ENCODE peak calls at places on chromosomes 3 and 15, in six cellular contexts. One of them, this sample, is unnamed.

GRCh38 chr3:133792171-133792763 is 13.3 kb upstream of the SRPRB start:
- DNase-seq in IMR-90: peak; percentile 5
- DNase-seq in breast epithelium: no peak
- DNase-seq in WERI-Rb-1: no peak
- DNase-seq in uterus: no peak
- DNase-seq in fibroblast of lung: peak; percentile 6
- DNase-seq in this sample: no peak

GRCh38 chr3:102896851-102897621 is 462.2 kb downstream of the ZPLD1 start:
- DNase-seq in IMR-90: no peak
- DNase-seq in fibroblast of lung: peak; percentile 23
- DNase-seq in uterus: no peak
- DNase-seq in breast epithelium: no peak
- DNase-seq in WERI-Rb-1: no peak
- DNase-seq in this sample: no peak

GRCh38 chr3:32321095-32321835 is 70.4 kb upstream of the CMTM7 start:
- DNase-seq in fibroblast of lung: no peak
- DNase-seq in breast epithelium: no peak
- DNase-seq in uterus: no peak
- DNase-seq in IMR-90: no peak
- DNase-seq in WERI-Rb-1: no peak
- DNase-seq in this sample: no peak

GRCh38 chr15:59292393-59292792 is 80.3 kb downstream of the MYO1E start:
- DNase-seq in IMR-90: peak; percentile 51
- DNase-seq in fibroblast of lung: peak; percentile 78
- DNase-seq in WERI-Rb-1: no peak
- DNase-seq in breast epithelium: no peak
- DNase-seq in uterus: no peak
- DNase-seq in this sample: no peak

GRCh38 chr3:132290833-132291232 is 26.4 kb upstream of the ACP3 start:
- DNase-seq in WERI-Rb-1: no peak
- DNase-seq in IMR-90: peak; percentile 17
- DNase-seq in breast epithelium: no peak
- DNase-seq in fibroblast of lung: peak; percentile 47
- DNase-seq in uterus: no peak
- DNase-seq in this sample: no peak

GRCh38 chr3:102113421-102114041 is 264.2 kb downstream of the NFKBIZ start:
- DNase-seq in IMR-90: peak; percentile 54
- DNase-seq in uterus: peak; percentile 60
- DNase-seq in fibroblast of lung: no peak
- DNase-seq in breast epithelium: no peak
- DNase-seq in WERI-Rb-1: no peak
- DNase-seq in this sample: no peak

GRCh38 chr3:170467007-170467406 is 48.3 kb downstream of the CLDN11 start:
- DNase-seq in uterus: no peak
- DNase-seq in WERI-Rb-1: no peak
- DNase-seq in fibroblast of lung: no peak
- DNase-seq in IMR-90: no peak
- DNase-seq in breast epithelium: no peak
- DNase-seq in this sample: no peak

GRCh38 chr15:78242128-78242527 is 7.8 kb upstream of the ACSBG1 start:
- DNase-seq in WERI-Rb-1: peak; percentile 46
- DNase-seq in fibroblast of lung: no peak
- DNase-seq in uterus: no peak
- DNase-seq in breast epithelium: peak; percentile 5
- DNase-seq in IMR-90: no peak
- DNase-seq in this sample: no peak

GRCh38 chr3:196778755-196779154 is 39.1 kb downstream of the PAK2 start:
- DNase-seq in fibroblast of lung: peak; percentile 95
- DNase-seq in uterus: no peak
- DNase-seq in IMR-90: peak; percentile 74
- DNase-seq in WERI-Rb-1: no peak
- DNase-seq in breast epithelium: no peak
- DNase-seq in this sample: no peak

GRCh38 chr15:85763157-85763556 is 31.6 kb downstream of the KLHL25 start:
- DNase-seq in breast epithelium: no peak
- DNase-seq in WERI-Rb-1: no peak
- DNase-seq in uterus: no peak
- DNase-seq in fibroblast of lung: no peak
- DNase-seq in IMR-90: no peak
- DNase-seq in this sample: no peak

GRCh38 chr3:53846134-53846850 is at the start of the genes CHDH and IL17RB:
- DNase-seq in breast epithelium: peak; percentile 87
- DNase-seq in fibroblast of lung: peak; percentile 11
- DNase-seq in uterus: peak; percentile 51
- DNase-seq in IMR-90: no peak
- DNase-seq in WERI-Rb-1: peak; percentile 63
- DNase-seq in this sample: no peak

GRCh38 chr3:41103200-41103599 is 96.1 kb upstream of the CTNNB1 start:
- DNase-seq in breast epithelium: no peak
- DNase-seq in fibroblast of lung: no peak
- DNase-seq in WERI-Rb-1: no peak
- DNase-seq in IMR-90: no peak
- DNase-seq in uterus: no peak
- DNase-seq in this sample: no peak

GRCh38 chr3:82875401-82875800 is 1114.0 kb upstream of the GBE1 start:
- DNase-seq in IMR-90: no peak
- DNase-seq in fibroblast of lung: peak; percentile 9
- DNase-seq in uterus: no peak
- DNase-seq in breast epithelium: no peak
- DNase-seq in WERI-Rb-1: no peak
- DNase-seq in this sample: no peak

GRCh38 chr3:126083913-126084514 is at the start of gene SLC41A3:
- DNase-seq in fibroblast of lung: peak; percentile 76
- DNase-seq in breast epithelium: peak; percentile 86
- DNase-seq in IMR-90: peak; percentile 65
- DNase-seq in WERI-Rb-1: peak; percentile 94
- DNase-seq in uterus: peak; percentile 87
- DNase-seq in this sample: peak; percentile 76

GRCh38 chr3:67202053-67202452 is 203.9 kb downstream of the KBTBD8 start:
- DNase-seq in uterus: no peak
- DNase-seq in breast epithelium: no peak
- DNase-seq in WERI-Rb-1: no peak
- DNase-seq in IMR-90: no peak
- DNase-seq in fibroblast of lung: no peak
- DNase-seq in this sample: no peak

GRCh38 chr3:58173670-58174472 is 36.9 kb downstream of the DNASE1L3 start:
- DNase-seq in breast epithelium: peak; percentile 74
- DNase-seq in WERI-Rb-1: peak; percentile 76
- DNase-seq in uterus: peak; percentile 58
- DNase-seq in IMR-90: no peak
- DNase-seq in fibroblast of lung: no peak
- DNase-seq in this sample: no peak

GRCh38 chr3:187293977-187294376 is 2.4 kb upstream of the MASP1 start:
- DNase-seq in WERI-Rb-1: no peak
- DNase-seq in IMR-90: no peak
- DNase-seq in fibroblast of lung: no peak
- DNase-seq in breast epithelium: no peak
- DNase-seq in uterus: no peak
- DNase-seq in this sample: no peak

GRCh38 chr3:111924283-111924682 is 54.5 kb upstream of the ABHD10 start:
- DNase-seq in breast epithelium: peak; percentile 53
- DNase-seq in fibroblast of lung: no peak
- DNase-seq in WERI-Rb-1: no peak
- DNase-seq in IMR-90: no peak
- DNase-seq in uterus: peak; percentile 51
- DNase-seq in this sample: no peak

GRCh38 chr15:26771168-26771916 is 1.5 kb downstream of the GABRB3 start:
- DNase-seq in breast epithelium: no peak
- DNase-seq in IMR-90: no peak
- DNase-seq in fibroblast of lung: no peak
- DNase-seq in uterus: no peak
- DNase-seq in WERI-Rb-1: peak; percentile 34
- DNase-seq in this sample: no peak

GRCh38 chr15:98729446-98730042 is 81.2 kb downstream of the IGF1R start:
- DNase-seq in fibroblast of lung: no peak
- DNase-seq in WERI-Rb-1: no peak
- DNase-seq in breast epithelium: no peak
- DNase-seq in IMR-90: no peak
- DNase-seq in uterus: no peak
- DNase-seq in this sample: no peak

GRCh38 chr15:55221090-55222011 is 24.6 kb upstream of the RSL24D1 start:
- DNase-seq in WERI-Rb-1: no peak
- DNase-seq in IMR-90: peak; percentile 96
- DNase-seq in breast epithelium: no peak
- DNase-seq in uterus: peak; percentile 33
- DNase-seq in fibroblast of lung: peak; percentile 95
- DNase-seq in this sample: no peak

GRCh38 chr3:88433572-88433971 is 283.8 kb downstream of the C3orf38 start:
- DNase-seq in uterus: no peak
- DNase-seq in breast epithelium: no peak
- DNase-seq in WERI-Rb-1: no peak
- DNase-seq in fibroblast of lung: no peak
- DNase-seq in IMR-90: no peak
- DNase-seq in this sample: no peak

GRCh38 chr3:16828815-16829214 is 55.9 kb upstream of the PLCL2 start:
- DNase-seq in breast epithelium: no peak
- DNase-seq in fibroblast of lung: peak; percentile 35
- DNase-seq in IMR-90: peak; percentile 26
- DNase-seq in WERI-Rb-1: peak; percentile 54
- DNase-seq in uterus: no peak
- DNase-seq in this sample: peak; percentile 31

GRCh38 chr3:44339181-44339741 is 695 bp downstream of the TCAIM start:
- DNase-seq in WERI-Rb-1: no peak
- DNase-seq in uterus: no peak
- DNase-seq in IMR-90: no peak
- DNase-seq in fibroblast of lung: no peak
- DNase-seq in breast epithelium: no peak
- DNase-seq in this sample: no peak

GRCh38 chr3:51961607-51962569 is 5.4 kb downstream of the PCBP4 start:
- DNase-seq in breast epithelium: no peak
- DNase-seq in WERI-Rb-1: peak; percentile 95
- DNase-seq in fibroblast of lung: no peak
- DNase-seq in uterus: no peak
- DNase-seq in IMR-90: no peak
- DNase-seq in this sample: no peak

GRCh38 chr15:38090223-38090622 is 155.8 kb downstream of the TMCO5A start:
- DNase-seq in breast epithelium: no peak
- DNase-seq in fibroblast of lung: no peak
- DNase-seq in IMR-90: no peak
- DNase-seq in WERI-Rb-1: no peak
- DNase-seq in uterus: no peak
- DNase-seq in this sample: no peak

GRCh38 chr3:65604863-65605526 is 433.7 kb downstream of the MAGI1 start:
- DNase-seq in IMR-90: peak; percentile 72
- DNase-seq in breast epithelium: no peak
- DNase-seq in uterus: no peak
- DNase-seq in fibroblast of lung: peak; percentile 83
- DNase-seq in WERI-Rb-1: no peak
- DNase-seq in this sample: no peak

GRCh38 chr3:99646107-99646435 is 7.7 kb downstream of the COL8A1 start:
- DNase-seq in fibroblast of lung: no peak
- DNase-seq in uterus: no peak
- DNase-seq in IMR-90: no peak
- DNase-seq in WERI-Rb-1: no peak
- DNase-seq in breast epithelium: no peak
- DNase-seq in this sample: no peak
- H3K36me3 ChIP-seq in fibroblast of lung: no peaks in the 10 kb centered on the region
- H3K36me3 ChIP-seq in uterus: no peaks in the 10 kb centered on the region
- H3K36me3 ChIP-seq in IMR-90: no peaks in the 10 kb centered on the region
- H3K36me3 ChIP-seq in WERI-Rb-1: no peaks in the 10 kb centered on the region
- H3K36me3 ChIP-seq in breast epithelium: no peaks in the 10 kb centered on the region
- H3K36me3 ChIP-seq in this sample: no peaks in the 10 kb centered on the region

DNA sequence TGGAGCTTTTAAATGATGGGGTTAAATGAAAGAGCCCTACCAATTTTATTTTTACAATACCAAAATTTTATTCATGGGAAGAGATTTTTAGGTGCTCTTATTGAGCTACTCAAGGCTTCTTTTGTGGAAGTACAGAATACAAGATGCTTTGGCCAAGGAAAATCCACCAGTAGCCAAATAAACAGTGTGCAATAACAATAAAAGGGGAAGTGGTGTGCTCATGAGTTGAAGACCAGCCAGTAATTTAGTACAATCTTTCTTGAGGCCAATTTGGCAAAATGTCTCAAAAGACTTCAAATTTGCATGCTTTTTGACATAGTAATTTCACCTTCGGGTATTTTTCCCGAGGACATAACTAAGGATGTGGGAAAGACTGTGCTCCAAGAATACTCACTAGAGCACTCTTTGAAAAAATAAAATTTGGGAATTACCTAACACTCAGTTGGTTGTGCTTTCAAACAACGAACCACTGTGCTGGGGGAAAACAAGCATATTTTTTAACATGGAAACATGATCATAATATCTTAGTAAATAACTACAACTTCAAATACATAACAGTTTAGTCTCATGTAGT is 294.0 kb downstream of the DIPK2A start:
- DNase-seq in breast epithelium: no peak
- DNase-seq in WERI-Rb-1: no peak
- DNase-seq in IMR-90: no peak
- DNase-seq in uterus: no peak
- DNase-seq in fibroblast of lung: peak; percentile 45
- DNase-seq in this sample: no peak
- H3K27ac ChIP-seq in breast epithelium: no peak overlapping the region
- H3K27ac ChIP-seq in WERI-Rb-1: no peak overlapping the region
- H3K27ac ChIP-seq in IMR-90: no peak overlapping the region
- H3K27ac ChIP-seq in uterus: no peak overlapping the region
- H3K27ac ChIP-seq in fibroblast of lung: no peak overlapping the region
- H3K27ac ChIP-seq in this sample: no peak overlapping the region

GRCh38 chr3:96776818-96777217 is 37.6 kb upstream of the EPHA6 start:
- DNase-seq in fibroblast of lung: no peak
- DNase-seq in IMR-90: no peak
- DNase-seq in breast epithelium: no peak
- DNase-seq in uterus: no peak
- DNase-seq in WERI-Rb-1: no peak
- DNase-seq in this sample: no peak
- H3K9me3 ChIP-seq in fibroblast of lung: no peaks in the 10 kb centered on the region
- H3K9me3 ChIP-seq in IMR-90: peaks cover 8% of the 10 kb centered on the region
- H3K9me3 ChIP-seq in breast epithelium: peaks cover 28% of the 10 kb centered on the region
- H3K9me3 ChIP-seq in uterus: no peaks in the 10 kb centered on the region
- H3K9me3 ChIP-seq in WERI-Rb-1: peaks cover 2% of the 10 kb centered on the region
- H3K9me3 ChIP-seq in this sample: no peaks in the 10 kb centered on the region

GRCh38 chr3:47909607-47910006 is 106.6 kb downstream of the MAP4 start:
- DNase-seq in IMR-90: no peak
- DNase-seq in uterus: no peak
- DNase-seq in fibroblast of lung: no peak
- DNase-seq in breast epithelium: no peak
- DNase-seq in WERI-Rb-1: no peak
- DNase-seq in this sample: no peak

GRCh38 chr3:47908744-47909143 is 105.8 kb downstream of the DHX30 start:
- DNase-seq in WERI-Rb-1: no peak
- DNase-seq in fibroblast of lung: peak; percentile 34
- DNase-seq in breast epithelium: no peak
- DNase-seq in uterus: no peak
- DNase-seq in IMR-90: peak; percentile 6
- DNase-seq in this sample: no peak

GRCh38 chr3:47910233-47910632 is 106.0 kb downstream of the MAP4 start:
- DNase-seq in uterus: no peak
- DNase-seq in fibroblast of lung: no peak
- DNase-seq in IMR-90: no peak
- DNase-seq in breast epithelium: no peak
- DNase-seq in WERI-Rb-1: peak; percentile 15
- DNase-seq in this sample: no peak

GRCh38 chr3:47910777-47911440 is 105.3 kb downstream of the MAP4 start:
- DNase-seq in WERI-Rb-1: no peak
- DNase-seq in uterus: no peak
- DNase-seq in IMR-90: peak; percentile 95
- DNase-seq in breast epithelium: no peak
- DNase-seq in fibroblast of lung: peak; percentile 94
- DNase-seq in this sample: no peak

GRCh38 chr3:47912006-47912504 is 104.2 kb downstream of the MAP4 start:
- DNase-seq in fibroblast of lung: peak; percentile 35
- DNase-seq in uterus: no peak
- DNase-seq in WERI-Rb-1: no peak
- DNase-seq in IMR-90: peak; percentile 52
- DNase-seq in breast epithelium: no peak
- DNase-seq in this sample: no peak
- H3K36me3 ChIP-seq in fibroblast of lung: peaks cover 14% of the 10 kb centered on the region
- H3K36me3 ChIP-seq in uterus: no peaks in the 10 kb centered on the region
- H3K36me3 ChIP-seq in WERI-Rb-1: peaks cover 45% of the 10 kb centered on the region
- H3K36me3 ChIP-seq in IMR-90: peaks cover 33% of the 10 kb centered on the region
- H3K36me3 ChIP-seq in breast epithelium: peaks cover 13% of the 10 kb centered on the region
- H3K36me3 ChIP-seq in this sample: peaks cover 35% of the 10 kb centered on the region

This sample was measured in effector memory CD4-positive, alpha-beta T cell.